ENCODE peak calls at places on chromosome 5, in nine cellular contexts. X, N, P, W, Y, Z, Q, G and I are unnamed samples.
A peak's percentile ranks its signal among the peaks of the same experiment; 100 is the strongest.

GRCh38 chr5:5348135-5348534 is 74.3 kb upstream of the ICE1 start:
- DNase-seq in Y (peak; percentile 51), P (no peak), N (no peak), W (no peak), G (no peak), Q (no peak), X (no peak), Z (no peak), I (no peak)

GRCh38 chr5:141135030-141135717 is at the start of gene PCDHB5:
- DNase-seq in Q (peak; percentile 39), Y (peak; percentile 12), X (no peak), Z (peak; percentile 35), N (no peak), W (peak; percentile 33), G (peak; percentile 3), P (no peak), I (no peak)

GRCh38 chr5:137075163-137075970 is 423.8 kb downstream of the SPOCK1 start:
- DNase-seq in Z (peak; percentile 83), N (no peak), Q (peak; percentile 75), P (no peak), Y (peak; percentile 43), G (peak; percentile 89), W (no peak), X (peak; percentile 87), I (no peak)

GRCh38 chr5:50967388-50968039 is 301.1 kb downstream of the PARP8 start:
- DNase-seq in G (no peak), Y (no peak), Z (peak; percentile 43), N (no peak), X (peak; percentile 61), Q (peak; percentile 14), P (no peak), W (no peak), I (peak; percentile 66)

GRCh38 chr5:80026841-80027240 is 8.3 kb upstream of the THBS4 start:
- DNase-seq in N (no peak), Q (no peak), X (no peak), P (no peak), Z (no peak), Y (no peak), G (no peak), W (no peak), I (no peak)

GRCh38 chr5:143800715-143801114 is 11.2 kb upstream of the HMHB1 start:
- DNase-seq in X (no peak), Y (no peak), N (no peak), Z (no peak), Q (no peak), G (no peak), P (no peak), W (no peak), I (no peak)

GRCh38 chr5:134594797-134595457 is 37.7 kb downstream of the SAR1B start:
- DNase-seq in Q (no peak), N (no peak), G (no peak), P (no peak), X (no peak), Y (no peak), W (no peak), Z (no peak), I (no peak)

GRCh38 chr5:132493241-132493640 is 2.7 kb upstream of the IRF1 start:
- DNase-seq in Q (no peak), P (no peak), Y (no peak), G (no peak), Z (no peak), X (peak; percentile 23), W (no peak), N (no peak), I (no peak)

GRCh38 chr5:43314724-43315123 is 1.5 kb upstream of the HMGCS1 start:
- DNase-seq in P (no peak), W (no peak), G (no peak), X (no peak), Y (no peak), Z (no peak), Q (no peak), N (no peak), I (no peak)

GRCh38 chr5:141883184-141883947 is 5.2 kb upstream of the PCDH1 start:
- DNase-seq in Q (peak; percentile 78), Z (peak; percentile 88), G (peak; percentile 48), W (peak; percentile 17), N (no peak), Y (no peak), P (no peak), X (no peak), I (no peak)

GRCh38 chr5:91670565-91670964 is 287.4 kb upstream of the ARRDC3 start:
- DNase-seq in P (no peak), X (no peak), Q (no peak), Z (peak; percentile 5), G (no peak), Y (no peak), W (no peak), N (no peak), I (no peak)

GRCh38 chr5:177123789-177124485 is 9.6 kb upstream of the NSD1 start:
- DNase-seq in Q (no peak), Z (no peak), X (no peak), G (no peak), W (no peak), N (no peak), P (no peak), Y (no peak), I (peak; percentile 75)

GRCh38 chr5:132473608-132474007 is 17.0 kb downstream of the IRF1 start:
- DNase-seq in Q (no peak), W (no peak), X (peak; percentile 10), N (peak; percentile 13), G (no peak), Z (no peak), P (no peak), Y (no peak), I (peak; percentile 65)

GRCh38 chr5:63959177-63959982 is 2.9 kb downstream of the HTR1A start:
- DNase-seq in Q (peak; percentile 77), G (peak; percentile 75), P (no peak), N (no peak), X (no peak), Y (no peak), Z (peak; percentile 90), W (no peak), I (peak; percentile 70)
- TF ChIP-seq CTCF in Q (peak; percentile 28), G (peak; percentile 53), P (no peak), N (no peak), X (no peak), Y (no peak), Z (peak; percentile 3), W (no peak), I (no peak)

DNA sequence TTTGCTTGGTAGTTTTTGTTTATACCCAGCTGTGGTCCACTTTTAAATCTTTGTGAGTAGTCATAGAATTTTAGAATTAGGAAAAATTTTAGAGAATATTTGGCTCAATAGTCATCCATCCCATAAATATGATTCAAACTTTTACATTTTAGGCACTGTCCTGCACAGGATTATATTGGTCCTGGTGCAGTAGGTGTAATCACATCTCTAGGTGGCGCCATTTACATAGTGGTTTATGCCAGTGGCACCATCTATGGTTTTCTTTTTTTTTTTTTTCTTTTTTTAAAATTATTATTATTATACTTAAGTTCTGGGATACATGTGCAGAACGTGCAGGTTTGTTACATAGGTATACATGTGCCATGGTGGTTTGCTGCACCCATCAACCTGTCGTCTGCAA is 260.7 kb upstream of the KCNN2 start:
- DNase-seq in X (no peak), P (no peak), Y (peak; percentile 57), Z (peak; percentile 70), N (no peak), G (peak; percentile 67), Q (peak; percentile 15), W (peak; percentile 80), I (no peak)
- TF ChIP-seq CTCF in X (peak; percentile 58), P (no peak), Y (peak; percentile 52), Z (peak; percentile 57), N (no peak), G (peak; percentile 67), Q (peak; percentile 65), W (peak; percentile 27), I (peak; percentile 30)

GRCh38 chr5:84249918-84250635 is 134.6 kb downstream of the EDIL3 start:
- DNase-seq in Z (no peak), Y (no peak), W (peak; percentile 48), G (peak; percentile 62), Q (peak; percentile 6), X (no peak), N (no peak), P (no peak), I (no peak)
- TF ChIP-seq CTCF in Z (no peak), Y (no peak), W (no peak), G (no peak), Q (no peak), X (no peak), N (no peak), P (no peak), I (no peak)

GRCh38 chr5:127912411-127912810 is 171.2 kb upstream of the SLC12A2 start:
- DNase-seq in P (no peak), W (no peak), Y (no peak), Z (no peak), Q (no peak), G (no peak), N (no peak), X (no peak), I (no peak)

GRCh38 chr5:127909078-127909477 is 174.5 kb upstream of the SLC12A2 start:
- DNase-seq in Q (peak; percentile 40), Y (peak; percentile 52), Z (peak; percentile 66), P (no peak), N (no peak), G (peak; percentile 76), W (peak; percentile 68), X (no peak), I (no peak)

GRCh38 chr5:127910307-127910956 is 173.1 kb upstream of the SLC12A2 start:
- DNase-seq in X (no peak), W (no peak), Z (no peak), N (no peak), G (no peak), Q (no peak), Y (no peak), P (no peak), I (no peak)

GRCh38 chr5:127909821-127910220 is 173.7 kb upstream of the SLC12A2 start:
- DNase-seq in X (no peak), Y (no peak), P (no peak), G (no peak), W (no peak), Z (no peak), N (no peak), Q (no peak), I (no peak)

GRCh38 chr5:127911619-127912018 is 171.9 kb upstream of the SLC12A2 start:
- DNase-seq in Q (no peak), N (no peak), Y (no peak), W (no peak), Z (no peak), P (no peak), G (no peak), X (no peak), I (no peak)
- TF ChIP-seq CTCF in Q (no peak), N (no peak), Y (no peak), W (no peak), Z (no peak), P (no peak), G (no peak), X (no peak), I (no peak)

GRCh38 chr5:115623632-115624031 is 2.2 kb downstream of the TMED7 start:
- DNase-seq in N (no peak), W (no peak), Y (no peak), X (no peak), G (no peak), Z (no peak), Q (no peak), P (no peak), I (no peak)
- TF ChIP-seq CTCF in N (no peak), W (no peak), Y (no peak), X (no peak), G (no peak), Z (no peak), Q (no peak), P (no peak), I (no peak)